ENCODE peak calls at places on chromosomes 2 and 18, in eight cellular contexts. N is non-pigmented ciliary epithelial cell, B is T-cell, O is fibroblast of mammary gland, Q is fibroblast of lung, Z is RWPE1, V is HEK293T, G is pons. P is an unnamed sample.

GRCh38 chr2:200469708-200470600 is 39.9 kb downstream of the KCTD18 start:
- DNase-seq in Z (no peak), G (peak), B (no peak), O (no peak), N (no peak), Q (no peak), V (no peak), P (no peak)

GRCh38 chr2:224909885-224910517 is 132.3 kb downstream of the DOCK10 start:
- DNase-seq in O (peak), G (peak), Z (peak), B (peak), N (peak), V (no peak), Q (peak), P (no peak)

GRCh38 chr2:137964066-137964858 is at the start of gene HNMT:
- DNase-seq in O (peak), Z (no peak), B (no peak), N (peak), G (peak), V (no peak), Q (peak), P (no peak)

GRCh38 chr18:77131100-77131651 is 1.4 kb downstream of the MBP start:
- DNase-seq in B (peak), O (peak), G (no peak), Q (peak), N (no peak), V (no peak), Z (no peak), P (peak)

GRCh38 chr2:203583696-203584095 is 48.6 kb upstream of the RAPH1 start:
- DNase-seq in G (no peak), O (peak), Z (peak), Q (no peak), B (no peak), N (peak), V (no peak), P (no peak)

GRCh38 chr2:68774569-68775271 is 40.1 kb downstream of the ARHGAP25 start:
- DNase-seq in O (peak), Z (no peak), V (no peak), G (peak), N (no peak), Q (no peak), B (peak), P (peak)

GRCh38 chr18:62952807-62953206 is 237.5 kb downstream of the PHLPP1 start:
- DNase-seq in Q (no peak), O (no peak), Z (no peak), G (no peak), V (no peak), N (no peak), B (no peak), P (no peak)

GRCh38 chr2:96214554-96214953 is 5.9 kb upstream of the STARD7 start:
- DNase-seq in G (no peak), O (no peak), N (no peak), Z (no peak), Q (no peak), V (no peak), B (no peak), P (no peak)

GRCh38 chr18:59994357-59994756 is 94.6 kb downstream of the PMAIP1 start:
- DNase-seq in B (no peak), V (no peak), Q (peak), N (no peak), G (no peak), Z (no peak), O (peak), P (no peak)

GRCh38 chr18:79882522-79883241 is 68.8 kb downstream of the SLC66A2 start:
- DNase-seq in O (no peak), N (no peak), Q (no peak), G (no peak), Z (no peak), V (no peak), B (no peak), P (no peak)

GRCh38 chr2:222306393-222307137 is 7.8 kb upstream of the PAX3 start:
- DNase-seq in O (no peak), N (no peak), Z (no peak), Q (no peak), V (no peak), G (no peak), B (no peak), P (no peak)

GRCh38 chr2:207352978-207353377 is 176.8 kb upstream of the CREB1 start:
- DNase-seq in B (peak), Z (no peak), N (no peak), O (no peak), Q (peak), V (no peak), G (peak), P (no peak)

GRCh38 chr2:25165992-25166618 is 2.3 kb downstream of the POMC start:
- DNase-seq in G (peak), N (no peak), Z (no peak), Q (no peak), O (no peak), B (peak), V (peak), P (peak)

GRCh38 chr2:233033672-233034071 is 1.2 kb downstream of the NEU2 start:
- DNase-seq in N (no peak), V (no peak), G (no peak), Q (no peak), B (no peak), O (peak), Z (no peak), P (no peak)

GRCh38 chr18:79943608-79944125 is 7.8 kb downstream of the SLC66A2 start:
- DNase-seq in B (no peak), O (no peak), N (no peak), Q (no peak), G (no peak), V (no peak), Z (no peak), P (no peak)

GRCh38 chr2:186349508-186349907 is 136.6 kb upstream of the ZC3H15 start:
- DNase-seq in V (no peak), Z (peak), Q (peak), G (no peak), O (peak), N (peak), B (no peak), P (no peak)

GRCh38 chr2:27174638-27175037 is 25.8 kb downstream of the TCF23 start:
- DNase-seq in O (no peak), Z (no peak), Q (no peak), G (no peak), B (no peak), N (no peak), V (no peak), P (no peak)

GRCh38 chr2:176491172-176491904 is 222.1 kb downstream of the MTX2 start:
- DNase-seq in Z (peak), Q (peak), V (no peak), N (peak), O (peak), B (peak), G (no peak), P (peak)

GRCh38 chr2:88671786-88672427 is 19.6 kb upstream of the RPIA start:
- DNase-seq in Z (peak), B (no peak), Q (peak), O (peak), N (no peak), V (peak), G (peak), P (peak)

GRCh38 chr18:31563778-31564177 is 27.9 kb upstream of the TTR start:
- DNase-seq in B (no peak), V (no peak), Q (no peak), O (no peak), Z (peak), G (no peak), N (no peak), P (no peak)

GRCh38 chr2:71669058-71669456 is 215.7 kb downstream of the DYSF start:
- DNase-seq in G (no peak), O (no peak), Q (no peak), Z (no peak), N (no peak), V (no peak), B (no peak), P (no peak)

GRCh38 chr2:225008179-225008829 is 34.0 kb downstream of the DOCK10 start:
- DNase-seq in O (no peak), Z (no peak), B (no peak), N (no peak), G (no peak), Q (no peak), V (no peak), P (no peak)

GRCh38 chr2:73006969-73007710 is 64.4 kb downstream of the SFXN5 start:
- DNase-seq in Q (peak), N (no peak), V (no peak), B (no peak), O (peak), G (no peak), Z (no peak), P (no peak)

GRCh38 chr2:235433860-235434259 is 60.0 kb upstream of the AGAP1 start:
- DNase-seq in Q (peak), V (no peak), N (no peak), G (peak), Z (no peak), B (no peak), O (peak), P (no peak)

GRCh38 chr2:197079832-197080555 is 153.5 kb upstream of the PGAP1 start:
- DNase-seq in G (peak), V (no peak), Q (peak), N (no peak), B (no peak), Z (no peak), O (peak), P (no peak)

GRCh38 chr2:28716265-28716865 is 35.3 kb upstream of the PPP1CB start:
- DNase-seq in Q (peak), O (peak), B (peak), N (peak), V (peak), G (peak), Z (peak), P (no peak)

GRCh38 chr2:150028337-150028736 is 440.8 kb upstream of the MMADHC start:
- DNase-seq in G (no peak), V (no peak), O (no peak), N (no peak), Q (no peak), Z (no peak), B (no peak), P (no peak)

GRCh38 chr2:9748586-9748985 is 94.7 kb upstream of the TAF1B start:
- DNase-seq in G (no peak), Z (no peak), O (no peak), V (no peak), B (no peak), Q (no peak), N (no peak), P (no peak)

P was measured in effector memory CD8-positive, alpha-beta T cell.